ENCODE peak calls at places on chromosome 7, in eight cellular contexts. One of them, this sample, is unnamed.

GRCh38 chr7:2214636-2215035 is 18.1 kb downstream of the MAD1L1 start:
- DNase-seq in cardiac fibroblast: no peak
- DNase-seq in left colon: no peak
- DNase-seq in iris pigment epithelial cell: no peak
- DNase-seq in Daoy: no peak
- DNase-seq in GF-D8: no peak
- DNase-seq in NCI-H748 treated with DMSO at 0.1 percent for 48 hours: no peak
- DNase-seq in A549: no peak
- DNase-seq in this sample: no peak

GRCh38 chr7:105298439-105298894 is 90.3 kb downstream of the SRPK2 start:
- DNase-seq in Daoy: no peak
- DNase-seq in left colon: no peak
- DNase-seq in GF-D8: no peak
- DNase-seq in cardiac fibroblast: no peak
- DNase-seq in iris pigment epithelial cell: no peak
- DNase-seq in NCI-H748 treated with DMSO at 0.1 percent for 48 hours: no peak
- DNase-seq in A549: no peak
- DNase-seq in this sample: no peak

GRCh38 chr7:140607441-140607989 is 33.1 kb downstream of the DENND2A start:
- DNase-seq in NCI-H748 treated with DMSO at 0.1 percent for 48 hours: no peak
- DNase-seq in Daoy: peak; percentile 44
- DNase-seq in cardiac fibroblast: peak; percentile 94
- DNase-seq in A549: no peak
- DNase-seq in iris pigment epithelial cell: peak; percentile 14
- DNase-seq in left colon: peak; percentile 42
- DNase-seq in GF-D8: no peak
- DNase-seq in this sample: no peak

GRCh38 chr7:151439855-151440798 is at the start of gene CRYGN:
- DNase-seq in Daoy: no peak
- DNase-seq in NCI-H748 treated with DMSO at 0.1 percent for 48 hours: no peak
- DNase-seq in cardiac fibroblast: no peak
- DNase-seq in A549: no peak
- DNase-seq in iris pigment epithelial cell: no peak
- DNase-seq in GF-D8: no peak
- DNase-seq in left colon: no peak
- DNase-seq in this sample: no peak

GRCh38 chr7:16838386-16838785 is 33.6 kb upstream of the AGR2 start:
- DNase-seq in Daoy: no peak
- DNase-seq in left colon: no peak
- DNase-seq in cardiac fibroblast: no peak
- DNase-seq in A549: no peak
- DNase-seq in NCI-H748 treated with DMSO at 0.1 percent for 48 hours: no peak
- DNase-seq in GF-D8: no peak
- DNase-seq in iris pigment epithelial cell: peak; percentile 20
- DNase-seq in this sample: no peak

GRCh38 chr7:28144266-28144665 is 36.3 kb downstream of the JAZF1 start:
- DNase-seq in A549: no peak
- DNase-seq in NCI-H748 treated with DMSO at 0.1 percent for 48 hours: peak; percentile 65
- DNase-seq in left colon: no peak
- DNase-seq in GF-D8: no peak
- DNase-seq in iris pigment epithelial cell: no peak
- DNase-seq in cardiac fibroblast: no peak
- DNase-seq in Daoy: no peak
- DNase-seq in this sample: no peak

GRCh38 chr7:8436965-8437364 is 3.6 kb downstream of the NXPH1 start:
- DNase-seq in iris pigment epithelial cell: peak; percentile 7
- DNase-seq in left colon: peak; percentile 65
- DNase-seq in Daoy: peak; percentile 24
- DNase-seq in A549: peak; percentile 42
- DNase-seq in NCI-H748 treated with DMSO at 0.1 percent for 48 hours: peak; percentile 85
- DNase-seq in cardiac fibroblast: peak; percentile 7
- DNase-seq in GF-D8: no peak
- DNase-seq in this sample: peak; percentile 47

GRCh38 chr7:50706469-50706937 is 76.2 kb downstream of the GRB10 start:
- DNase-seq in left colon: no peak
- DNase-seq in A549: peak; percentile 22
- DNase-seq in iris pigment epithelial cell: no peak
- DNase-seq in NCI-H748 treated with DMSO at 0.1 percent for 48 hours: no peak
- DNase-seq in Daoy: no peak
- DNase-seq in cardiac fibroblast: no peak
- DNase-seq in GF-D8: no peak
- DNase-seq in this sample: no peak

GRCh38 chr7:96786261-96786997 is 76.8 kb upstream of the SEM1 start:
- DNase-seq in Daoy: no peak
- DNase-seq in cardiac fibroblast: no peak
- DNase-seq in A549: no peak
- DNase-seq in iris pigment epithelial cell: no peak
- DNase-seq in NCI-H748 treated with DMSO at 0.1 percent for 48 hours: peak; percentile 92
- DNase-seq in left colon: no peak
- DNase-seq in GF-D8: no peak
- DNase-seq in this sample: no peak

GRCh38 chr7:4689151-4689550 is 7.1 kb downstream of the FOXK1 start:
- DNase-seq in iris pigment epithelial cell: no peak
- DNase-seq in A549: no peak
- DNase-seq in NCI-H748 treated with DMSO at 0.1 percent for 48 hours: no peak
- DNase-seq in cardiac fibroblast: no peak
- DNase-seq in left colon: no peak
- DNase-seq in Daoy: no peak
- DNase-seq in GF-D8: no peak
- DNase-seq in this sample: no peak

GRCh38 chr7:23471090-23471859 is 984 bp upstream of the IGF2BP3 start:
- DNase-seq in Daoy: peak; percentile 96
- DNase-seq in left colon: peak; percentile 37
- DNase-seq in cardiac fibroblast: peak; percentile 81
- DNase-seq in iris pigment epithelial cell: peak; percentile 63
- DNase-seq in GF-D8: peak; percentile 66
- DNase-seq in NCI-H748 treated with DMSO at 0.1 percent for 48 hours: peak; percentile 80
- DNase-seq in A549: peak; percentile 92
- DNase-seq in this sample: peak; percentile 82

GRCh38 chr7:129889133-129889854 is 63.5 kb downstream of the UBE2H start:
- DNase-seq in cardiac fibroblast: no peak
- DNase-seq in Daoy: no peak
- DNase-seq in NCI-H748 treated with DMSO at 0.1 percent for 48 hours: no peak
- DNase-seq in GF-D8: no peak
- DNase-seq in iris pigment epithelial cell: no peak
- DNase-seq in A549: no peak
- DNase-seq in left colon: no peak
- DNase-seq in this sample: no peak

GRCh38 chr7:76040126-76040525 is 7.7 kb downstream of the STYXL1 start:
- DNase-seq in A549: no peak
- DNase-seq in GF-D8: no peak
- DNase-seq in Daoy: no peak
- DNase-seq in left colon: no peak
- DNase-seq in NCI-H748 treated with DMSO at 0.1 percent for 48 hours: no peak
- DNase-seq in iris pigment epithelial cell: no peak
- DNase-seq in cardiac fibroblast: no peak
- DNase-seq in this sample: no peak

GRCh38 chr7:5195157-5195556 is 5.1 kb downstream of the WIPI2 start:
- DNase-seq in NCI-H748 treated with DMSO at 0.1 percent for 48 hours: no peak
- DNase-seq in left colon: no peak
- DNase-seq in A549: no peak
- DNase-seq in cardiac fibroblast: no peak
- DNase-seq in Daoy: no peak
- DNase-seq in iris pigment epithelial cell: no peak
- DNase-seq in GF-D8: no peak
- DNase-seq in this sample: no peak

GRCh38 chr7:26860361-26860760 is 4.0 kb downstream of the SKAP2 start:
- DNase-seq in NCI-H748 treated with DMSO at 0.1 percent for 48 hours: no peak
- DNase-seq in GF-D8: no peak
- DNase-seq in iris pigment epithelial cell: no peak
- DNase-seq in A549: peak; percentile 71
- DNase-seq in Daoy: peak; percentile 53
- DNase-seq in cardiac fibroblast: no peak
- DNase-seq in left colon: no peak
- DNase-seq in this sample: no peak

GRCh38 chr7:50174948-50175347 is 81.9 kb upstream of the ZPBP start:
- DNase-seq in Daoy: no peak
- DNase-seq in GF-D8: no peak
- DNase-seq in iris pigment epithelial cell: no peak
- DNase-seq in left colon: no peak
- DNase-seq in A549: no peak
- DNase-seq in NCI-H748 treated with DMSO at 0.1 percent for 48 hours: no peak
- DNase-seq in cardiac fibroblast: no peak
- DNase-seq in this sample: no peak

GRCh38 chr7:158097511-158098124 is 490.0 kb downstream of the PTPRN2 start:
- DNase-seq in NCI-H748 treated with DMSO at 0.1 percent for 48 hours: peak; percentile 22
- DNase-seq in Daoy: peak; percentile 55
- DNase-seq in iris pigment epithelial cell: no peak
- DNase-seq in cardiac fibroblast: no peak
- DNase-seq in GF-D8: no peak
- DNase-seq in left colon: no peak
- DNase-seq in A549: no peak
- DNase-seq in this sample: peak; percentile 60

GRCh38 chr7:69429817-69430501 is 168.3 kb upstream of the AUTS2 start:
- DNase-seq in left colon: peak; percentile 25
- DNase-seq in iris pigment epithelial cell: no peak
- DNase-seq in cardiac fibroblast: peak; percentile 58
- DNase-seq in GF-D8: no peak
- DNase-seq in A549: no peak
- DNase-seq in NCI-H748 treated with DMSO at 0.1 percent for 48 hours: no peak
- DNase-seq in Daoy: peak; percentile 55
- DNase-seq in this sample: peak; percentile 86

GRCh38 chr7:74429153-74429747 is 24.5 kb upstream of the GTF2IRD1 start:
- DNase-seq in NCI-H748 treated with DMSO at 0.1 percent for 48 hours: no peak
- DNase-seq in cardiac fibroblast: peak; percentile 80
- DNase-seq in GF-D8: no peak
- DNase-seq in left colon: no peak
- DNase-seq in A549: peak; percentile 64
- DNase-seq in iris pigment epithelial cell: peak; percentile 83
- DNase-seq in Daoy: peak; percentile 88
- DNase-seq in this sample: no peak

GRCh38 chr7:55348502-55348901 is 16.6 kb upstream of the LANCL2 start:
- DNase-seq in GF-D8: no peak
- DNase-seq in NCI-H748 treated with DMSO at 0.1 percent for 48 hours: no peak
- DNase-seq in iris pigment epithelial cell: peak; percentile 77
- DNase-seq in A549: no peak
- DNase-seq in Daoy: peak; percentile 62
- DNase-seq in cardiac fibroblast: peak; percentile 23
- DNase-seq in left colon: no peak
- DNase-seq in this sample: no peak

GRCh38 chr7:151046603-151047573 is 1.4 kb upstream of the ASIC3 start:
- DNase-seq in left colon: no peak
- DNase-seq in GF-D8: no peak
- DNase-seq in NCI-H748 treated with DMSO at 0.1 percent for 48 hours: no peak
- DNase-seq in iris pigment epithelial cell: no peak
- DNase-seq in Daoy: peak; percentile 95
- DNase-seq in A549: no peak
- DNase-seq in cardiac fibroblast: peak; percentile 83
- DNase-seq in this sample: no peak

GRCh38 chr7:30062587-30062986 is 34.4 kb downstream of the PLEKHA8 start:
- DNase-seq in A549: peak; percentile 51
- DNase-seq in left colon: no peak
- DNase-seq in iris pigment epithelial cell: peak; percentile 46
- DNase-seq in GF-D8: peak; percentile 33
- DNase-seq in Daoy: peak; percentile 36
- DNase-seq in NCI-H748 treated with DMSO at 0.1 percent for 48 hours: peak; percentile 32
- DNase-seq in cardiac fibroblast: peak; percentile 67
- DNase-seq in this sample: no peak

This sample was measured in upper lobe of left lung.